ENCODE peak calls at places on chromosome 1, in five cellular contexts. C is endothelial cell of umbilical vein, S is choroid plexus epithelial cell, T is BJ, P is AG04450. I is an unnamed sample.

GRCh38 chr1:158496379-158496778 is 24.4 kb downstream of the OR10R2 start:
- DNase-seq in T (no peak), S (peak), C (peak), P (no peak), I (peak)

GRCh38 chr1:232669981-232670763 is 40.2 kb upstream of the SIPA1L2 start:
- DNase-seq in P (no peak), S (peak), T (no peak), C (peak), I (no peak)

GRCh38 chr1:235866207-235866912 is at the start of gene LYST:
- DNase-seq in T (no peak), C (peak), P (no peak), S (peak), I (peak)

GRCh38 chr1:179872558-179872957 is 5.0 kb downstream of the TOR1AIP2 start:
- DNase-seq in T (no peak), C (no peak), P (no peak), S (no peak), I (no peak)

GRCh38 chr1:17624540-17625256 is 85.2 kb downstream of the ARHGEF10L start:
- DNase-seq in C (no peak), T (no peak), S (peak), P (no peak), I (no peak)

GRCh38 chr1:167533851-167534300 is 15.5 kb upstream of the CD247 start:
- DNase-seq in C (peak), P (peak), S (peak), T (no peak), I (peak)

GRCh38 chr1:170414989-170415733 is 116.8 kb upstream of the GORAB start:
- DNase-seq in S (peak), C (no peak), T (no peak), P (no peak), I (peak)

GRCh38 chr1:27562021-27562420 is 41.9 kb downstream of the AHDC1 start:
- DNase-seq in T (no peak), C (no peak), P (no peak), S (no peak), I (no peak)